ENCODE peak calls at places on chromosomes 16 and 17, in five cellular contexts. T, O, W, X and S are unnamed samples.

GRCh38 chr17:43581581-43581980 is 35.4 kb upstream of the ETV4 start:
- DNase-seq in T (no peak), O (no peak), W (no peak), X (no peak), S (no peak)

GRCh38 chr17:44202756-44203155 is 3.1 kb upstream of the ATXN7L3 start:
- DNase-seq in T (no peak), O (no peak), W (no peak), X (no peak), S (no peak)

GRCh38 chr16:20938426-20938825 is 37.9 kb downstream of the LYRM1 start:
- DNase-seq in T (no peak), O (peak), W (no peak), X (no peak), S (no peak)

GRCh38 chr17:59367657-59368045 is 36.2 kb downstream of the YPEL2 start:
- DNase-seq in T (no peak), O (peak), W (no peak), X (no peak), S (no peak)

GRCh38 chr17:49132699-49133364 is at the start of gene B4GALNT2:
- DNase-seq in T (no peak), O (peak), W (peak), X (no peak), S (peak)

GRCh38 chr16:3612510-3613466 is 1.4 kb upstream of the SLX4 start:
- DNase-seq in T (no peak), O (no peak), W (no peak), X (no peak), S (no peak)

GRCh38 chr16:11307639-11308492 is 26.7 kb upstream of the PRM1 start:
- DNase-seq in T (no peak), O (no peak), W (no peak), X (no peak), S (no peak)

GRCh38 chr17:57294629-57295501 is 38.5 kb downstream of the MSI2 start:
- DNase-seq in T (no peak), O (peak), W (peak), X (peak), S (peak)

GRCh38 chr16:54342966-54343365 is 56.4 kb upstream of the IRX3 start:
- DNase-seq in T (no peak), O (peak), W (no peak), X (no peak), S (no peak)

GRCh38 chr17:15744885-15745284 is 12.8 kb downstream of the TBC1D26 start:
- DNase-seq in T (no peak), O (no peak), W (no peak), X (peak), S (no peak)

GRCh38 chr17:8889458-8890210 is 22.2 kb upstream of the PIK3R6 start:
- DNase-seq in T (no peak), O (no peak), W (no peak), X (no peak), S (no peak)

GRCh38 chr17:76394166-76394565 is 9.8 kb downstream of the SPHK1 start:
- DNase-seq in T (no peak), O (no peak), W (no peak), X (no peak), S (no peak)

GRCh38 chr17:81180836-81181810 is 15.1 kb upstream of the AATK start:
- DNase-seq in T (no peak), O (no peak), W (no peak), X (no peak), S (no peak)

GRCh38 chr17:77436058-77436442 is 295.3 kb downstream of the SEC14L1 start:
- DNase-seq in T (no peak), O (peak), W (peak), X (no peak), S (no peak)

GRCh38 chr17:41536741-41537613 is 8.9 kb upstream of the KRT19 start:
- DNase-seq in T (no peak), O (no peak), W (no peak), X (no peak), S (no peak)

GRCh38 chr16:10617662-10618420 is 37.4 kb upstream of the EMP2 start:
- DNase-seq in T (no peak), O (no peak), W (no peak), X (peak), S (no peak)

GRCh38 chr17:37714897-37715296 is 30.0 kb downstream of the HNF1B start:
- DNase-seq in T (no peak), O (peak), W (no peak), X (no peak), S (no peak)

GRCh38 chr16:82639666-82640336 is 13.0 kb downstream of the CDH13 start:
- DNase-seq in T (no peak), O (peak), W (peak), X (peak), S (peak)

GRCh38 chr16:83715217-83715920 is 92.4 kb upstream of the HSBP1 start:
- DNase-seq in T (no peak), O (no peak), W (no peak), X (peak), S (no peak)

GRCh38 chr16:424623-425081 is 797 bp upstream of the RAB11FIP3 start:
- DNase-seq in T (no peak), O (no peak), W (no peak), X (no peak), S (no peak)

GRCh38 chr17:79812969-79813825 is 16.3 kb upstream of the CBX8 start:
- DNase-seq in T (no peak), O (peak), W (no peak), X (peak), S (no peak)

GRCh38 chr17:82950525-82951102 is 110.8 kb upstream of the ZNF750 start:
- DNase-seq in T (no peak), O (no peak), W (no peak), X (no peak), S (no peak)

GRCh38 chr16:88634994-88635670 is 3.2 kb upstream of the IL17C start:
- DNase-seq in T (no peak), O (peak), W (no peak), X (no peak), S (no peak)

GRCh38 chr16:79863128-79864031 is 262.8 kb upstream of the MAF start:
- DNase-seq in T (no peak), O (no peak), W (no peak), X (no peak), S (no peak)

GRCh38 chr17:65690626-65691310 is 129.3 kb upstream of the AXIN2 start:
- DNase-seq in T (no peak), O (no peak), W (no peak), X (peak), S (no peak)

GRCh38 chr16:89072216-89073130 is 21.2 kb upstream of the ACSF3 start:
- DNase-seq in T (no peak), O (peak), W (no peak), X (peak), S (no peak)

GRCh38 chr17:71320009-71320796 is 800.6 kb upstream of the SOX9 start:
- DNase-seq in T (no peak), O (no peak), W (no peak), X (no peak), S (no peak)

GRCh38 chr17:17899486-17899885 is 62.7 kb upstream of the SREBF1 start:
- DNase-seq in T (no peak), O (no peak), W (no peak), X (no peak), S (no peak)